ENCODE peak calls at places on chromosome 10, in six cellular contexts. D is AML-193; T is posterior vena cava; U is AG09319; R is activated CD8-positive, alpha-beta memory T cell treated with anti-CD3 and anti-CD28 coated beads for 48 hours; V is activated effector memory CD4-positive, alpha-beta T cell treated with Interleukin-2 at 50 U/mL for 16 hours. H is an unnamed sample.

GRCh38 chr10:72612203-72612826 is 13.6 kb downstream of the MICU1 start:
- DNase-seq in T (no peak), V (no peak), R (no peak), U (no peak), D (no peak), H (no peak)

GRCh38 chr10:21329995-21330627 is 195.4 kb downstream of the SKIDA1 start:
- DNase-seq in R (no peak), V (no peak), U (peak; percentile 71), D (no peak), T (no peak), H (no peak)

GRCh38 chr10:62916157-62916603 is 100.0 kb upstream of the EGR2 start:
- DNase-seq in D (peak; percentile 21), R (no peak), U (peak; percentile 16), T (no peak), V (no peak), H (no peak)

GRCh38 chr10:45491061-45491460 is 117.0 kb downstream of the ALOX5 start:
- DNase-seq in U (no peak), D (no peak), V (no peak), R (no peak), T (no peak), H (no peak)

GRCh38 chr10:132431537-132432175 is 34.7 kb downstream of the PWWP2B start:
- DNase-seq in T (no peak), D (no peak), U (no peak), R (no peak), V (no peak), H (no peak)

GRCh38 chr10:35872666-35873065 is 230.6 kb upstream of the FZD8 start:
- DNase-seq in R (no peak), U (no peak), T (no peak), D (no peak), V (no peak), H (no peak)

GRCh38 chr10:124636271-124636993 is 107.7 kb downstream of the FAM53B start:
- DNase-seq in R (no peak), V (peak; percentile 42), T (no peak), U (no peak), D (no peak), H (no peak)

GRCh38 chr10:28444031-28444430 is 88.9 kb upstream of the WAC start:
- DNase-seq in U (no peak), V (no peak), D (no peak), R (no peak), T (no peak), H (no peak)

GRCh38 chr10:26741368-26741767 is 43.9 kb downstream of the PDSS1 start:
- DNase-seq in D (no peak), U (no peak), T (no peak), V (no peak), R (no peak), H (no peak)

GRCh38 chr10:89171263-89171872 is 35.7 kb downstream of the CH25H start:
- DNase-seq in D (no peak), U (no peak), V (no peak), T (no peak), R (no peak), H (no peak)

GRCh38 chr10:123449234-123449962 is 216.8 kb upstream of the GPR26 start:
- DNase-seq in R (no peak), U (no peak), V (no peak), T (no peak), D (no peak), H (no peak)

GRCh38 chr10:271201-271600 is 135.9 kb downstream of the ZMYND11 start:
- DNase-seq in R (no peak), V (no peak), T (no peak), D (no peak), U (no peak), H (no peak)

GRCh38 chr10:106424076-106424475 is 740.4 kb downstream of the SORCS1 start:
- DNase-seq in V (no peak), D (no peak), T (no peak), R (no peak), U (peak; percentile 67), H (no peak)